ENCODE peak calls at places on chromosome X, in eight cellular contexts. S is brain microvascular endothelial cell, U is ovary, J is AG10803, R is activated B cell treated with CpG ODN at 0.5 μM for 24 hours, T is pancreas, F is endothelial cell, K is heart left ventricle. M is an unnamed sample.

GRCh38 chrX:143853488-143853887 is 30.4 kb upstream of the UBE2NL start:
- DNase-seq in F (no peak), S (no peak), U (no peak), K (no peak), R (no peak), J (no peak), T (no peak), M (no peak)

GRCh38 chrX:74422576-74423288 is 1.4 kb downstream of the SLC16A2 start:
- DNase-seq in S (peak), J (peak), U (peak), F (peak), T (peak), R (no peak), K (peak), M (peak)

GRCh38 chrX:421646-422325 is 35.1 kb upstream of the PPP2R3B start:
- DNase-seq in K (no peak), U (no peak), S (no peak), R (no peak), T (no peak), J (no peak), F (no peak), M (no peak)

GRCh38 chrX:9374537-9374936 is 90.3 kb upstream of the TBL1X start:
- DNase-seq in F (no peak), K (no peak), S (no peak), J (no peak), R (no peak), T (peak), U (no peak), M (no peak)

GRCh38 chrX:31228415-31228832 is 156.6 kb upstream of the FTHL17 start:
- DNase-seq in R (no peak), F (no peak), S (peak), J (peak), K (peak), T (peak), U (peak), M (no peak)

GRCh38 chrX:46712733-46713132 is 46.2 kb downstream of the SLC9A7 start:
- DNase-seq in T (no peak), U (no peak), R (no peak), F (no peak), K (no peak), S (no peak), J (no peak), M (no peak)

GRCh38 chrX:100494570-100494969 is 84.5 kb upstream of the PCDH19 start:
- DNase-seq in U (no peak), K (no peak), T (no peak), F (no peak), J (no peak), R (no peak), S (no peak), M (no peak)

GRCh38 chrX:150018931-150019331 is 80.6 kb upstream of the EOLA2 start:
- DNase-seq in S (no peak), J (peak), U (no peak), F (no peak), T (no peak), K (no peak), R (no peak), M (no peak)

GRCh38 chrX:23503835-23504539 is 163.3 kb upstream of the PRDX4 start:
- DNase-seq in K (peak), J (peak), T (peak), U (no peak), R (no peak), S (peak), F (no peak), M (no peak)

GRCh38 chrX:12958059-12958458 is 16.9 kb upstream of the TMSB4X start:
- DNase-seq in U (no peak), R (no peak), K (no peak), S (no peak), F (no peak), J (no peak), T (no peak), M (no peak)

GRCh38 chrX:12080265-12080664 is 58.0 kb upstream of the FRMPD4 start:
- DNase-seq in S (peak), T (no peak), J (peak), R (no peak), K (no peak), F (peak), U (no peak), M (no peak)

GRCh38 chrX:133633162-133633561 is 217.9 kb upstream of the GPC4 start:
- DNase-seq in F (no peak), T (no peak), R (no peak), K (no peak), J (no peak), U (no peak), S (no peak), M (no peak)

GRCh38 chrX:149392896-149393295 is 112.2 kb downstream of the IDS start:
- DNase-seq in F (no peak), R (no peak), K (no peak), J (no peak), S (no peak), T (no peak), U (no peak), M (no peak)

GRCh38 chrX:3950373-3950772 is 236.9 kb upstream of the PRKX start:
- DNase-seq in S (peak), F (no peak), R (no peak), K (no peak), U (no peak), J (no peak), T (no peak), M (no peak)

GRCh38 chrX:25721564-25721963 is 416.6 kb upstream of the MAGEB18 start:
- DNase-seq in U (no peak), S (no peak), F (no peak), K (no peak), R (no peak), T (no peak), J (peak), M (no peak)

GRCh38 chrX:17595456-17596035 is 141.7 kb upstream of the SCML1 start:
- DNase-seq in R (no peak), K (no peak), J (peak), T (no peak), F (no peak), U (no peak), S (no peak), M (no peak)

GRCh38 chrX:17590892-17591740 is 146.2 kb upstream of the SCML1 start:
- DNase-seq in R (no peak), U (peak), F (peak), T (peak), S (peak), K (peak), J (peak), M (peak)

GRCh38 chrX:17592117-17592516 is 145.2 kb upstream of the SCML1 start:
- DNase-seq in F (no peak), K (no peak), T (no peak), U (no peak), R (no peak), J (peak), S (no peak), M (no peak)

GRCh38 chrX:17588303-17588702 is 149.0 kb upstream of the SCML1 start:
- DNase-seq in T (no peak), F (no peak), S (no peak), U (no peak), J (no peak), R (no peak), K (no peak), M (no peak)

GRCh38 chrX:17591741-17592110 is 145.6 kb upstream of the SCML1 start:
- DNase-seq in R (no peak), T (no peak), K (no peak), U (peak), J (peak), S (peak), F (no peak), M (no peak)
- TF ChIP-seq CTCF in R (no peak), T (no peak), K (no peak), U (no peak), J (no peak), S (no peak), F (no peak), M (no peak)

GRCh38 chrX:39873111-39873510 is 224.6 kb downstream of the BCOR start:
- DNase-seq in U (no peak), S (no peak), K (no peak), F (no peak), T (no peak), J (no peak), R (no peak), M (no peak)
- TF ChIP-seq CTCF in U (no peak), S (no peak), K (no peak), F (no peak), T (no peak), J (no peak), R (no peak), M (no peak)

GRCh38 chrX:152903589-152903988 is 5.7 kb downstream of the ZNF185 start:
- DNase-seq in K (no peak), F (no peak), S (no peak), T (no peak), J (no peak), R (no peak), U (no peak), M (no peak)

GRCh38 chrX:152901816-152902501 is 4.1 kb downstream of the ZNF185 start:
- DNase-seq in F (no peak), R (no peak), J (no peak), K (no peak), S (no peak), T (no peak), U (no peak), M (no peak)

GRCh38 chrX:152905081-152905420 is 7.2 kb downstream of the ZNF185 start:
- DNase-seq in U (no peak), K (no peak), F (no peak), R (no peak), S (no peak), J (no peak), T (no peak), M (no peak)

GRCh38 chrX:152902502-152902820 is 4.6 kb downstream of the ZNF185 start:
- DNase-seq in S (no peak), J (no peak), F (no peak), R (no peak), T (no peak), K (no peak), U (no peak), M (no peak)

DNA sequence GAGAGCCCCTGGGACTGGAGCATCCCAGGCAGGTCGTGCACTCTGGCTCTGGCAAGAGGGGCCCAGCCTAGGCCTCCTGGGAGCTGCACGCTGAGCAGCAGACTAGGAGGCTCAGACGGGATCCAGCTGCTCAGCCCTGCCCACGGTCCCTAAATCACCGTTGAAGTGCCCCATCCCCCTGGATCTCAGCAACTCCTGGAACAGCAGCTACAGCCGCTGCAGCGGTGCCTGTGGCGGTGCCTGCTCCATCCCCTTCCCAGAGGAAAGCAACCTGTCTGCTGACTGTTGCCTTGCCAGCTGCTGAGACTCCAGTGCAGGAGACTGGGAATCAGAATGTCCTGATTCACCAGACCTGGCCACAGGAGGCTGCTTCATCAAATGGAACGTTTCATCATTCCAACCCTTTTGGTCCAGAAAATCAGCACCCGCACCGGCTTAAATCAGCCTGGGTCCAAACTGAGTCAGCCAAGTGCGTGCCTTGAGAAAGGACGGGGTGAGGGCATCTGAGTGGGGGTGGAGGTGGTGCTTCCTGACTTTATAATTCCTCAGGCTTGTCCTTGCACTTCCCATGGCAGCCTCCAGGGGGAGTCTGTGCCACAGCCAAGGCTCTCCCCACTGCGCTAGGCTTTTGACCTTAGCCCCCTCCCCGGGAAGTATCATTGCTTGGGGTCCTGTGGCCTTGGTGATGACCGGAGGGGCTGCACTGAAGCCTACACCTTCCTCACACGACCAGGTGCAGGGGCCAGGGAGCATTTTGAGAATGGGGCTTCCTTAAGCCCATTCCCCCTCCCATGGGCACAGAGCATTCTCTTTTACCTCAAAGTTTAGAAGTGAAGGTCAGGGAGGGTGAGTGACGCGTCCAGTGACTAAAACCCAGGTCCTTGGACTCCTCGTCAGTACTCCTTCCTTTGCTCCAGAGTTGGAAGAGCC is 6.5 kb downstream of the ZNF185 start:
- DNase-seq in S (peak), T (peak), R (peak), J (peak), F (peak), K (no peak), U (peak), M (peak)
- TF ChIP-seq CTCF in S (peak), T (peak), R (no peak), J (peak), F (peak), K (peak), U (no peak), M (peak)

GRCh38 chrX:27918799-27919198 is 62.5 kb downstream of the DCAF8L1 start:
- DNase-seq in K (no peak), J (no peak), U (no peak), T (no peak), S (no peak), R (no peak), F (no peak), M (no peak)
- TF ChIP-seq CTCF in K (no peak), J (no peak), U (no peak), T (no peak), S (peak), R (no peak), F (no peak), M (peak)

GRCh38 chrX:50903387-50904027 is 7.0 kb upstream of the BMP15 start:
- DNase-seq in R (no peak), S (peak), T (peak), J (peak), F (peak), K (no peak), U (no peak), M (peak)

GRCh38 chrX:50910685-50911176 is at the start of gene BMP15:
- DNase-seq in K (no peak), J (no peak), F (no peak), U (no peak), S (no peak), T (no peak), R (no peak), M (no peak)

DNA sequence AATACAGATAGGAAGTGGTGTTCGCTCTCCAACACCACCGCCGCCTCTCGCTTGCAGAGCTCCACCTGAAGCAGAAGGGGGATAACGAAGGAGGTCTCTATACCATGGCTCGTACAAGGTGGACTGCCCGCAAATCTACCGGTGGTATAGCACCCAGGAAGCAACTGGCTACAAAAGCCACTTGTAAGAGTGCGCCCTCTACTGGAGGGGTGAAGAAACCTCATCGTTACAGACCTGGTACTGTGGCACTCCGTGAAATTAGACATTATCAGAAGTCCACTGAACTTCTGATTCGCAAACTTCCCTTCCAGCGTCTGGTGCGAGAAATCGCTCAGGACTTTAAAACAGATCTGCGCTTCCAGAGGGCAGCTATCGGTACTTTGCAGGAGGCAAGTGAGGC is 5.2 kb upstream of the BMP15 start:
- DNase-seq in S (no peak), K (no peak), R (no peak), T (no peak), F (no peak), U (no peak), J (no peak), M (no peak)
- TF ChIP-seq CTCF in S (peak), K (peak), R (no peak), T (no peak), F (peak), U (no peak), J (peak), M (peak)

GRCh38 chrX:44947995-44948394 is 75.0 kb downstream of the KDM6A start:
- DNase-seq in R (no peak), F (no peak), J (no peak), S (no peak), K (no peak), U (no peak), T (no peak), M (no peak)

GRCh38 chrX:44943007-44943406 is 70.0 kb downstream of the KDM6A start:
- DNase-seq in R (no peak), J (no peak), T (no peak), K (no peak), S (no peak), F (no peak), U (no peak), M (no peak)

GRCh38 chrX:44944894-44945293 is 71.9 kb downstream of the KDM6A start:
- DNase-seq in J (no peak), S (no peak), R (no peak), K (no peak), U (no peak), T (no peak), F (no peak), M (no peak)

GRCh38 chrX:44946771-44947170 is 73.8 kb downstream of the KDM6A start:
- DNase-seq in S (peak), U (no peak), K (no peak), J (no peak), R (no peak), F (no peak), T (no peak), M (no peak)

DNA sequence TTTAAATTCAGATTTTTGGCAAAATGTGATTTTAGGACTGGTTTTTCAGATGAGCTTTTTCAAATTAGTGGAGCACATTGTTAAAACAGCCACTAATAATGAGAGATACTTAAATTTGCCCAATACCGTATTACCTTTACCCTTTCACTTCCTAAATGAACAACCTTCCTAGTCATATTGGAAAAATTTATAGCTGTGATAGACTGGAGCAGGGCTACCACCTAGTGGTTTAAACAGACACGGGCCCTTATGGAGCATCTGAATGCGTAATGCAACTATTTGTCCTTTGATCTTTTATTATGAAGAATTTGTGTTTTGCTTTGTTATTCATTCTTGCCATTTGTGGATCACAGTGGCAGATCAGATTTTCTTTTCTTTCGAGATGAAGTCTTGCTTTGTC is 72.7 kb downstream of the KDM6A start:
- DNase-seq in F (no peak), T (no peak), S (no peak), K (no peak), J (no peak), R (no peak), U (no peak), M (no peak)
- TF ChIP-seq CTCF in F (no peak), T (no peak), S (peak), K (no peak), J (no peak), R (no peak), U (no peak), M (no peak)

GRCh38 chrX:148135738-148136137 is 154.6 kb downstream of the FMR1NB start:
- DNase-seq in U (no peak), R (no peak), S (no peak), F (no peak), T (no peak), J (peak), K (no peak), M (no peak)

GRCh38 chrX:148134578-148134977 is 153.4 kb downstream of the FMR1NB start:
- DNase-seq in R (no peak), J (no peak), S (no peak), U (no peak), F (no peak), T (no peak), K (no peak), M (no peak)

GRCh38 chrX:148133099-148133725 is 152.1 kb downstream of the FMR1NB start:
- DNase-seq in J (peak), K (no peak), T (no peak), S (no peak), R (no peak), U (no peak), F (no peak), M (no peak)
- TF ChIP-seq CTCF in J (peak), K (peak), T (no peak), S (no peak), R (no peak), U (no peak), F (no peak), M (peak)

DNA sequence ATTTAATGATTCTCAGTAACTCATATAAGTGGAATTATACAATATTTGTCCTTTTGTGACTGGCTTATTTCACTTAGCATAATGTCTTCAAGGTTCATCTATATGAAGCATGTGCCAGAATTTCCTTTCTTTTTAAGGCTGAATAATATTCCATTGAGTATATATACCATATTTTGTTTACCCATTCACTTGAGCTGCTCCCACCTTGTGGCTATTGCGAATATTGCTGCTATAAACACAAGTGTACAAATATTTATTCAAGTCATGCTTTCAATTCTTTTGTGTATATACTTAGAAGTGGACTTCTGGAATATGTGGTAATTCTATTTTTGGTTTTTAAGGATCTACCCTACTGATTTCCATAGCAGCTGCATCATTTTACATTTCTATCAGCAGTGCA is 219.1 kb downstream of the MID1 start:
- DNase-seq in J (no peak), U (no peak), T (no peak), K (no peak), S (no peak), R (no peak), F (no peak), M (no peak)
- TF ChIP-seq CTCF in J (no peak), U (no peak), T (no peak), K (no peak), S (peak), R (no peak), F (no peak), M (no peak)

DNA sequence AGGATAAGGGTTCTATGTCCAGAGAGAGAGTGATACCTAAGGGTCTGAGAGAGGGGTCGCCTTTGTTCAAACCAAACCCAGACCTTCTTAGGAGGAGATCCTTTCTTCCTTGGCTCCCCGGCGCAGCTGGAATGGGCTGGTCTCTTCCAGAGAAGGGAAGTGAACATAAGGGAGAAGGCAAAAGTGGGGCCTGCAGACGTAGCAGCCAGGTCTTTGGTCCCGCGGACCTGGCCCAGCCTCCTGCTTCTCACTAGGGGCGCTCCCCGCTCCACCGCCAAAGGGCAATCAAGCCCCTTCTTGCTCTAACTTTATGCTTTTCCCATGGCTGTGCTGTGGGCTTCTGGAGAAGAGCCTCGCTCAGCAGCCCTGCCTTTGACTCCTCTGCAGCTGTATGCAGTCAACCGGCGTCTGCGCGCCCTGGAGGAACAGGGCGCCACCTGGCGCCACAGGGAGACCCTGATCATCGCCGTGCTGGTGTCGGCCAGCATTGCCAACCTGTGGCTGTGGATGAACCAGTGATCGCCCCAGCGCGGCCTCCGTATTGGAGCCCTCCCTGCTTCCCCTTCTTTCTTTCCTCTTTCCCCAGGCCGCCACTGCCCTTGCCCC is 6.5 kb downstream of the FATE1 start:
- DNase-seq in T (no peak), K (peak), F (peak), J (peak), R (no peak), U (no peak), S (no peak), M (peak)
- TF ChIP-seq CTCF in T (peak), K (peak), F (no peak), J (peak), R (no peak), U (no peak), S (peak), M (peak)

M was measured in neural crest cell.